ENCODE peak calls at places on chromosomes 6 and 20, in seven cellular contexts. M is IMR-90, C is neuronal stem cell, W is mesenchymal stem cell, I is H1, E is H9, N is trophoblast cell. A is an unnamed sample.
A peak's percentile ranks its signal among the peaks of the same experiment; 100 is the strongest.

GRCh38 chr6:79070206-79070825 is 7.7 kb downstream of the PHIP start:
- DNase-seq in M (peak; percentile 26), W (peak; percentile 17), E (no peak), N (no peak), I (no peak), C (no peak), A (no peak)

GRCh38 chr6:127841811-127842210 is 59.0 kb downstream of the THEMIS start:
- DNase-seq in N (no peak), M (peak; percentile 56), W (peak; percentile 6), E (no peak), I (no peak), C (no peak), A (no peak)

GRCh38 chr6:37930288-37931075 is 111.0 kb downstream of the ZFAND3 start:
- DNase-seq in I (no peak), M (no peak), C (no peak), N (no peak), E (no peak), W (no peak), A (no peak)

GRCh38 chr6:167907837-167908681 is 81.3 kb downstream of the AFDN start:
- DNase-seq in W (peak; percentile 28), M (peak; percentile 28), I (no peak), E (no peak), N (peak; percentile 66), C (no peak), A (peak; percentile 47)

GRCh38 chr20:44614525-44614924 is 32.1 kb downstream of the PKIG start:
- DNase-seq in N (no peak), E (no peak), C (no peak), I (no peak), W (no peak), M (no peak), A (no peak)

GRCh38 chr6:35425284-35425683 is 26.9 kb upstream of the FANCE start:
- DNase-seq in M (peak; percentile 96), C (no peak), E (no peak), W (peak; percentile 73), N (peak; percentile 65), I (no peak), A (no peak)

GRCh38 chr6:36545767-36546663 is 1.3 kb downstream of the STK38 start:
- DNase-seq in N (peak; percentile 45), I (no peak), M (peak; percentile 31), W (peak; percentile 66), C (no peak), E (no peak), A (peak; percentile 35)

GRCh38 chr20:62369508-62370114 is 2.5 kb upstream of the LAMA5 start:
- DNase-seq in I (no peak), E (no peak), N (no peak), C (no peak), M (no peak), W (no peak), A (no peak)

GRCh38 chr6:89597988-89598387 is 40.6 kb downstream of the LYRM2 start:
- DNase-seq in M (no peak), I (no peak), N (peak; percentile 95), C (no peak), W (peak; percentile 13), E (no peak), A (peak; percentile 90)

GRCh38 chr6:33749401-33749800 is 2.7 kb upstream of the IP6K3 start:
- DNase-seq in I (no peak), C (no peak), N (no peak), W (no peak), E (no peak), M (no peak), A (no peak)

GRCh38 chr20:17646901-17647301 is 35.1 kb downstream of the RRBP1 start:
- DNase-seq in E (no peak), C (no peak), N (no peak), I (no peak), W (no peak), M (no peak), A (no peak)

GRCh38 chr6:109527989-109528388 is 45.0 kb upstream of the ZBTB24 start:
- DNase-seq in N (no peak), I (no peak), E (no peak), C (no peak), M (peak; percentile 16), W (peak; percentile 17), A (peak; percentile 58)

GRCh38 chr6:1015819-1016218 is 296.1 kb upstream of the FOXQ1 start:
- DNase-seq in W (peak; percentile 19), C (no peak), I (no peak), N (no peak), E (no peak), M (no peak), A (no peak)

GRCh38 chr6:156461647-156462046 is 315.5 kb upstream of the ARID1B start:
- DNase-seq in C (no peak), I (no peak), N (no peak), M (no peak), W (no peak), E (no peak), A (no peak)

GRCh38 chr6:29792123-29793035 is 35.2 kb upstream of the HLA-G start:
- DNase-seq in I (no peak), W (no peak), E (peak; percentile 79), C (peak; percentile 9), N (peak; percentile 38), M (no peak), A (peak; percentile 19)

DNA sequence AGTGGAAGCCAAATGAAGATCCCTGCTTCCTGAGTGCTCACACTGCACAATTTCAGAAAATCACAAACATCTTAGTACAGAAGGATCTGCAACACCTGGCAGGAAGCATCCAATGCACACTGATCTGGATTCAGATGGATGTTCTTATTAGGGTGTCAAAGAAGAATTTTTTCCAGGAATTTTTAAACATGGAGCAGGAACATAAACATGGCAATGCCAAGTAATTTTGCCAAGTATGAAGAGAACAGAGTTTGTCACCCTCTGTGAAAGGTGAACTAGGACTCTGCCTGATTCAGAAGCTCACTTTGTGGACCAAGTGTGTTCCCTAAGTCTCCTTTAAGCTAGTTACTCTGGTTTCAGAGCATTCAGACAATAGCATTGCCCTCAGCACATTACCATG is 208.5 kb downstream of the EPHA7 start:
- DNase-seq in I (no peak), W (no peak), N (no peak), M (no peak), E (no peak), C (no peak), A (peak; percentile 6)
- H3K18ac ChIP-seq in I (no peak overlapping the region), W (no peak overlapping the region), N (no peak overlapping the region), M (no peak overlapping the region), E (no peak overlapping the region), C (peak overlapping the region; percentile 35), A (no peak overlapping the region)

GRCh38 chr6:16334671-16335070 is 96.3 kb downstream of the GMPR start:
- DNase-seq in C (no peak), W (peak; percentile 95), I (no peak), M (peak; percentile 94), N (peak; percentile 90), E (no peak), A (peak; percentile 29)

GRCh38 chr6:16337280-16337975 is 99.0 kb downstream of the GMPR start:
- DNase-seq in M (peak; percentile 93), N (no peak), I (no peak), E (no peak), W (peak; percentile 93), C (no peak), A (no peak)

GRCh38 chr6:16336056-16336810 is 97.8 kb downstream of the GMPR start:
- DNase-seq in I (no peak), E (no peak), M (no peak), W (no peak), N (peak; percentile 58), C (no peak), A (peak; percentile 30)

GRCh38 chr6:16333580-16333979 is 95.2 kb downstream of the GMPR start:
- DNase-seq in M (peak; percentile 60), I (no peak), E (no peak), W (peak; percentile 71), N (peak; percentile 89), C (no peak), A (peak; percentile 39)

DNA sequence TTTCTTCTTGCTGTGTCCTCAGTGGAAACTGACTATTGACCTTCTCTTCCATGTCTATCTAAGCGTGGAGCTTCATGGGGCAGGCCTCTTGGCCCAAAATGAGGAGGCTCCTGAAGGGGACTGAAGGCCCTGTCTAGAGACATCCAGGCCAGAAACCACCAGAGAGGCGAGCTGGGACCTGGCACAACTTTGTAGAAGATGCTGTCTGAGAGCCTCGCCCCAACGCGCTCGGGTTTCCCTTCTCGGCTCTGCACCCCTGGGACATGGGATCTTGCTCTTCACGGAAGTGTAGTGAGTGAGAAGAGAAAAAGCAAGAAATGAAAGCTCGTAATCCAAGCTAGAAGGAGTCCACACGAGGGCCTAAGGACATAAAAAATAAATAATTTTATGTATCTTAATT is 96.8 kb downstream of the GMPR start:
- DNase-seq in W (no peak), N (no peak), I (no peak), M (no peak), C (no peak), E (no peak), A (no peak)
- H3K4me2 ChIP-seq in W (no peak overlapping the region), N (no peak overlapping the region), I (no peak overlapping the region), M (no peak overlapping the region), C (no peak overlapping the region), E (no peak overlapping the region), A (no peak overlapping the region)

GRCh38 chr6:44074383-44075136 is 52.7 kb downstream of the MRPL14 start:
- DNase-seq in W (peak; percentile 85), C (peak; percentile 80), M (peak; percentile 87), E (peak; percentile 78), N (peak; percentile 80), I (no peak), A (peak; percentile 83)
- H3K18ac ChIP-seq in W (peak overlapping the region; percentile 87), C (peak overlapping the region; percentile 84), M (peak overlapping the region; percentile 97), E (no peak overlapping the region), N (no peak overlapping the region), I (peak overlapping the region; percentile 97), A (no peak overlapping the region)

GRCh38 chr20:839626-840025 is 6.1 kb downstream of the FAM110A start:
- DNase-seq in C (no peak), M (no peak), E (no peak), W (no peak), N (peak; percentile 78), I (no peak), A (no peak)
- H3K4me2 ChIP-seq in C (no peak overlapping the region), M (no peak overlapping the region), E (no peak overlapping the region), W (no peak overlapping the region), N (no peak overlapping the region), I (no peak overlapping the region), A (no peak overlapping the region)

GRCh38 chr6:154715449-154715848 is 17.8 kb upstream of the SCAF8 start:
- DNase-seq in I (no peak), W (no peak), N (no peak), C (no peak), M (no peak), E (no peak), A (no peak)
- H3K18ac ChIP-seq in I (no peak overlapping the region), W (no peak overlapping the region), N (no peak overlapping the region), C (no peak overlapping the region), M (no peak overlapping the region), E (no peak overlapping the region), A (no peak overlapping the region)

DNA sequence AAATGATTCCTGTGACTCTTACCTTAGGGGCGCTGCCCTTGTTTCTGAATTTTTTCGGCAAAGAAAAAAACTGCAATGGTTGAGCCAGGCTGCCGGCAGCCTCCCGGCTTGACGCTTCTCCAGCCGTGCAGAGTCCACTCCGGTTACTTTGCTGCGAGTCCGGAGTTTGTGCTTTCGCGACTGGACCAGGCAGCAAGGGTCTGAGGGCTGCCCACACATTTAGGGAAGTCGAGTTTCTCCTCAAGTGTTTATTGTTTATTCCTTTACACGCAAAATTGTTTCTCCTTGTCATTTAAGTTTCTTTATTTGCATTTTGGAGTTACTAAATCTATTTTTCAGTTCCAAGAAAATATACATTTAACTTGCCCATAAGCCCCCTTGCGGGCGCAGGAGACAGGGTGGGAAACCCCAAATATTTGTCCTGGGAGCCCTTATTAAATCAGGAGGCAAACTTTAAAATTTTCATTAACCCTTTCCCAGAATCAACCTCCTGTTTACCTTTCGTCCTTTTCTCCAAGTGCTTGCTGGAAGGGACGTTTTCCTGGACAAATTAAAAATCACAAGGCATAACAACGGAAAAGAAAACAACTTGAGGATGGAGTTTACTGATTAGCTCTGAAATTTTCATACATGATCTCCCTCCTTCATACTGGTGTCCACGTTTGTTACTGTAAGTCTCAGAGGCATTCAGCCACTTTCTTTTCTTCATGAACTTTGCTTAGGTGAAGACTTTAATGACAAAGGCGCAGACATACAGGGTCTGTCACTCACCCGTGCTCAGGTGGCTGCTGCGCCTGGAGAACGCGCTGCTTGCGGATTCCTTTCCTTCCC is 1.7 kb upstream of the PDE10A start:
- DNase-seq in E (no peak), W (peak; percentile 7), N (peak; percentile 38), M (no peak), I (no peak), C (peak; percentile 26), A (peak; percentile 19)
- H3K4me2 ChIP-seq in E (peak overlapping the region; percentile 76), W (peak overlapping the region; percentile 99), N (peak overlapping the region; percentile 96), M (peak overlapping the region; percentile 95), I (peak overlapping the region; percentile 93), C (peak overlapping the region; percentile 86), A (peak overlapping the region; percentile 96)